ENCODE peak calls at places on chromosomes 11 and 22, in five cellular contexts. E, M, Q, P and C are unnamed samples. For H3K27me3, the result is how much of the 10 kb centered on the place peaks cover.

GRCh38 chr11:75103380-75104026 is 6.8 kb upstream of the OR2AT4 start:
- DNase-seq in E (peak), M (peak), Q (no peak), P (no peak), C (peak)

GRCh38 chr22:37486224-37486845 is at the start of gene MFNG:
- DNase-seq in E (peak), M (peak), Q (peak), P (peak), C (peak)

GRCh38 chr22:22375586-22376351 is 131.2 kb downstream of the VPREB1 start:
- DNase-seq in E (no peak), M (no peak), Q (no peak), P (no peak), C (no peak)

GRCh38 chr11:77125191-77125590 is 2.9 kb upstream of the MYO7A start:
- DNase-seq in E (no peak), M (no peak), Q (no peak), P (no peak), C (no peak)

GRCh38 chr22:23397618-23398567 is 182.2 kb downstream of the IGLL1 start:
- DNase-seq in E (no peak), M (no peak), Q (no peak), P (no peak), C (no peak)

GRCh38 chr11:2301631-2302272 is at the start of the genes C11orf21 and TSPAN32:
- DNase-seq in E (peak), M (peak), Q (peak), P (peak), C (no peak)

GRCh38 chr11:73931039-73931645 is 19.7 kb upstream of the DNAJB13 start:
- DNase-seq in E (peak), M (peak), Q (no peak), P (peak), C (peak)

GRCh38 chr11:10488121-10488580 is 33.1 kb downstream of the AMPD3 start:
- DNase-seq in E (peak), M (peak), Q (no peak), P (no peak), C (peak)

GRCh38 chr11:134278356-134278755 is 2.2 kb downstream of the GLB1L3 start:
- DNase-seq in E (no peak), M (no peak), Q (no peak), P (no peak), C (no peak)

GRCh38 chr11:73147771-73148681 is 5.9 kb upstream of the FCHSD2 start:
- DNase-seq in E (no peak), M (no peak), Q (peak), P (no peak), C (no peak)

GRCh38 chr11:62122076-62122475 is 1.7 kb upstream of the INCENP start:
- DNase-seq in E (peak), M (no peak), Q (no peak), P (no peak), C (peak)

GRCh38 chr11:68090706-68091105 is 30.5 kb downstream of the CHKA start:
- DNase-seq in E (peak), M (peak), Q (no peak), P (no peak), C (no peak)

GRCh38 chr11:118198370-118198769 is 21.9 kb upstream of the SCN2B start:
- DNase-seq in E (peak), M (peak), Q (peak), P (peak), C (peak)

GRCh38 chr11:8832571-8833260 is 78.3 kb upstream of the AKIP1 start:
- DNase-seq in E (peak), M (peak), Q (no peak), P (peak), C (peak)

GRCh38 chr11:59144096-59144495 is 1.4 kb downstream of the FAM111A start:
- DNase-seq in E (peak), M (peak), Q (no peak), P (no peak), C (peak)

GRCh38 chr11:106770489-106771100 is 247.7 kb downstream of the GUCY1A2 start:
- DNase-seq in E (no peak), M (no peak), Q (no peak), P (no peak), C (peak)

GRCh38 chr11:75655619-75656018 is 13.2 kb downstream of the MAP6 start:
- DNase-seq in E (no peak), M (peak), Q (no peak), P (no peak), C (no peak)

GRCh38 chr11:80462211-80462610 is 1021.4 kb upstream of the TENM4 start:
- DNase-seq in E (peak), M (no peak), Q (no peak), P (peak), C (peak)

GRCh38 chr11:69037074-69037473 is 11.7 kb upstream of the TPCN2 start:
- DNase-seq in E (no peak), M (no peak), Q (no peak), P (no peak), C (no peak)

DNA sequence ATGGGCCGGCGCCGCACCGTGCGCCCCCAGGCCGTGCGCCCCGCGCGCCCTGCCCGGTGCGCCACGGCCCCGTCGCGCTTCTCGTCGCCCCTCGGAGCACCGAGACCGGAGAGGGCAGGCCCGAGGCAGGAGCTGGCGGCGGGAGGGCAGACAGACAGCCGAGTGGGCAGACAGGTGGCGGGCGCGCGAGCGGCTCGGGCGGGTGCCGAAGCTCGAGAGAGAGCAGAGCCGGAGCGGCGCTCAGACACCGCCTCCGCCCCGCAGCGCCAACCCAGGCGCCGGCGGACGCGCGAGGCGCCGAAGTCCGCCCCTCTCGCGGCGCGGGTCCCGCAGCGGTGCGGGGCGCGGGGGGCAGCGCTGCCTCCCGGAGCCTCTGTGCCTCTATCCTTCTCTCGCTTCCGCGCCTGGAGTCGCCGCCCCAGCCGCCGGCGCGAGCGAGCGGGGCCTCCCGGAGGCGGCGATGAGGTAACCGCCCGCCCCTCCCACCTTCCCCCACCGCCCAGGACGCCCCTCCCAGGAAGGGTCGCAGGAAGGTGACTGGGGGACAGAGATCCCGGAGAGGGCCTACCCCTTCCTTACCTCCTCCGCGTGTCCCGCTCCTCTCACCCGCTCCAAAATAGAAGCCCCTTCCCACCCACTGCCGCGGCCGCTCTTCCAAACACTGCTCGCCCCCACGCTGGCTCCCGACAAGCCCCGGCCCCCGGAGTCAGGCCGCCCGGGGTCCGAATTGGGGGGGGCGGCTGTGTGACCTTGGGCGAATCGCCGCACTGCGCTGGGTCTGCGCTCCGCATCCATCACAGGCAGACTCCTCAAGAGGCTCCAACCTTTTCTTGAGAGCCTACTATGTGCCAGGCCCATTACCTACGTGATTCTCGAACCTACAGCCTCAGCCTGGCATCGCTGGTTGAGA is at the start of gene RASL10A:
- DNase-seq in E (no peak), M (no peak), Q (no peak), P (no peak), C (no peak)
- H3K4me3 ChIP-seq in E (peak), M (peak), Q (peak), P (peak), C (no peak)

DNA sequence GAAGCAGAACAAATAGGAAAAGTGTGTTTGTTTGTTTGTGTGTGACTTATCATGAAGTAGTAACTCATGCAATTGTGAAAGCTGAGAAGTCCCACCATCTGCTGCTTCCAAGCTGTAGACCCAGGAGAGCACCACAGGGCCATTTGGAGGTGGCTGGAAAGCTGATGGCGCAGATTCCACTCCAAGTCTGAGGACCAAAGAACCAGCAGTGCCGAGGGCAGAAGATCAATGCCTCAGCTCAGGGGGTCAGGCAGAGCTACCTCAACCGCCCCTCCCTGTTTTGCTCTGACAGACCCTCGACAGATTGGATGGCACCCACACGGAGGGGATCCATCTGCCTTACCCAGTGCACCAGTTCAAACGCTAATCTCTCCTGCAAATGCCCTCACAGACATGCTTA is 896.2 kb downstream of the BRD1 start:
- DNase-seq in E (no peak), M (no peak), Q (no peak), P (no peak), C (no peak)
- H3K27me3 ChIP-seq in E (under half), M (under half), Q (half or more), P (under half), C (under half)

GRCh38 chr22:30636226-30637077 is 871 bp downstream of the SLC35E4 start:
- DNase-seq in E (peak), M (no peak), Q (peak), P (no peak), C (no peak)

GRCh38 chr22:30637701-30638114 is 2.1 kb downstream of the SLC35E4 start:
- DNase-seq in E (no peak), M (no peak), Q (no peak), P (no peak), C (no peak)

GRCh38 chr22:30640361-30640760 is 4.8 kb downstream of the SLC35E4 start:
- DNase-seq in E (no peak), M (no peak), Q (no peak), P (no peak), C (no peak)

GRCh38 chr22:30634477-30635233 is 926 bp upstream of the SLC35E4 start:
- DNase-seq in E (peak), M (peak), Q (peak), P (peak), C (peak)

GRCh38 chr22:30635273-30636225 is at the start of gene SLC35E4:
- DNase-seq in E (peak), M (peak), Q (peak), P (peak), C (peak)
- TF ChIP-seq CTCF in E (peak), M (peak), Q (peak), P (peak), C (peak)

GRCh38 chr22:31753005-31753633 is 700 bp upstream of the DEPDC5 start:
- DNase-seq in E (peak), M (no peak), Q (peak), P (peak), C (peak)
- H3K4me3 ChIP-seq in E (peak), M (peak), Q (peak), P (peak), C (peak)

GRCh38 chr11:1032310-1032891 is 4.1 kb downstream of the MUC6 start:
- DNase-seq in E (no peak), M (no peak), Q (no peak), P (no peak), C (no peak)

GRCh38 chr11:1034001-1034400 is 2.5 kb downstream of the MUC6 start:
- DNase-seq in E (no peak), M (no peak), Q (no peak), P (no peak), C (no peak)

GRCh38 chr11:1031121-1031899 is 5.2 kb downstream of the MUC6 start:
- DNase-seq in E (no peak), M (no peak), Q (no peak), P (no peak), C (no peak)

GRCh38 chr11:1034456-1035295 is 1.8 kb downstream of the MUC6 start:
- DNase-seq in E (no peak), M (no peak), Q (no peak), P (no peak), C (no peak)

DNA sequence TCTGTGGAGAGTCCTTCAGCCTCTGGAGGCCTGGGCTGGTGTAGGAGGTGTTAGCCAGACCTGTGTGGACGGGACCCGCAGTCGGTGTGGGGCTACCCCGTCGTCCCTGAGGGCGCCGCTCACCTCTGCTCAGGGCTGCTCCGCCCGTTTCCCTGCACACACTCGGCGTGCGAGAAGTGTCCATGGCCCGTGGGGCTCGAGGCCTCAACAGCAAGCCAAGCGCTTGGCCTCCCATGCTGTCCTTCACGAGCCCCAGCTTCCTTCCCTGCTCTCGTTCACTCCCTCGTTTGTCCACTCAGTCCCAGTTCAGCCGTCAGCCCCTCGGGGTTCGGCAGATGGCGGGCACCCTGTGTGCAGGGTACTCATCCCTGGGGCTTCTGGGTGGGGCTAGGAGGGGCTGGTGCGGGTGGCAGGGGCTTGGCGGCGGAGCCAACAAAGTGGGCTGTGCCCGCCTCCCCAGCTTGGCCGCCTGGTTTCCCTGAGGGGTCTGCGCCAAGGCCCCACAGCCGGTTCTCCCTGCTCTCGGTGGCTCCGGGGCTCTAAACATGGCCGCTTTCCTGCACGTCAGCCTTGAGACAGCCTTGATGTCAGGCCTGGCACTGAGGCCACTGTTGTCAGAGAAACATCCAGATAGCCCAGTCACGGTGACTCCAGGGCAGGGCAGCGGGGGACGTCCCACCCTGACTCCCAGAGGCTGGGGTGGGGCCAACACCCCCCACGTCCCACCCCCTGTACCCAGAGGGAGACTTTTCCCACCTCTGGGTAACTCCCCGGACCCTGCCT is 3.3 kb downstream of the MUC6 start:
- DNase-seq in E (no peak), M (no peak), Q (no peak), P (no peak), C (no peak)
- H3K27me3 ChIP-seq in E (under half), M (under half), Q (under half), P (under half), C (under half)

GRCh38 chr11:103964390-103964789 is 72.0 kb upstream of the DDI1 start:
- DNase-seq in E (no peak), M (no peak), Q (no peak), P (no peak), C (no peak)
- TF ChIP-seq CTCF in E (no peak), M (no peak), Q (no peak), P (no peak), C (peak)

GRCh38 chr11:44954051-44954906 is 3.6 kb upstream of the TP53I11 start:
- DNase-seq in E (no peak), M (no peak), Q (no peak), P (no peak), C (no peak)

GRCh38 chr11:44958165-44958564 is 7.5 kb upstream of the TP53I11 start:
- DNase-seq in E (no peak), M (no peak), Q (no peak), P (peak), C (no peak)

GRCh38 chr11:44959064-44959463 is 8.4 kb upstream of the TP53I11 start:
- DNase-seq in E (no peak), M (no peak), Q (no peak), P (no peak), C (no peak)

GRCh38 chr11:44955019-44955738 is 4.5 kb upstream of the TP53I11 start:
- DNase-seq in E (peak), M (peak), Q (peak), P (peak), C (peak)

GRCh38 chr11:44957051-44957515 is 6.4 kb upstream of the TP53I11 start:
- DNase-seq in E (no peak), M (no peak), Q (peak), P (peak), C (no peak)
- H3K4me3 ChIP-seq in E (no peak), M (no peak), Q (peak), P (no peak), C (no peak)